ENCODE peak calls at places on chromosomes 12 and 14, in nine cellular contexts. One of them, this sample, is unnamed.

GRCh38 chr14:21668377-21668776 is 5.2 kb downstream of the OR4E1 start:
- DNase-seq in NCI-H460: no peak
- DNase-seq in kidney epithelial cell: peak; percentile 26
- DNase-seq in H7: no peak
- DNase-seq in fibroblast of the aortic adventitia: peak; percentile 2
- DNase-seq in frontal cortex: no peak
- DNase-seq in activated T-helper 2 cell treated with anti-CD3 and anti-CD28 coated beads, Interferon-gamma antibody, Interleukin-2, Interleukin-4, amounts not matched to agents 10 μg/mL and 5 μg/mL and 100 μg/mL, durations not matched to agents 14 hours and 24 hours and 36 hours: no peak
- DNase-seq in SK-N-MC: no peak
- DNase-seq in colonic mucosa: no peak
- DNase-seq in this sample: no peak

GRCh38 chr12:92949466-92949865 is 20.4 kb upstream of the EEA1 start:
- DNase-seq in NCI-H460: no peak
- DNase-seq in kidney epithelial cell: no peak
- DNase-seq in H7: no peak
- DNase-seq in fibroblast of the aortic adventitia: no peak
- DNase-seq in frontal cortex: no peak
- DNase-seq in activated T-helper 2 cell treated with anti-CD3 and anti-CD28 coated beads, Interferon-gamma antibody, Interleukin-2, Interleukin-4, amounts not matched to agents 10 μg/mL and 5 μg/mL and 100 μg/mL, durations not matched to agents 14 hours and 24 hours and 36 hours: no peak
- DNase-seq in SK-N-MC: no peak
- DNase-seq in colonic mucosa: peak; percentile 53
- DNase-seq in this sample: no peak

GRCh38 chr14:91387135-91387849 is 30.3 kb downstream of the CCDC88C start:
- DNase-seq in NCI-H460: no peak
- DNase-seq in kidney epithelial cell: peak; percentile 37
- DNase-seq in H7: peak; percentile 48
- DNase-seq in fibroblast of the aortic adventitia: peak; percentile 49
- DNase-seq in frontal cortex: no peak
- DNase-seq in activated T-helper 2 cell treated with anti-CD3 and anti-CD28 coated beads, Interferon-gamma antibody, Interleukin-2, Interleukin-4, amounts not matched to agents 10 μg/mL and 5 μg/mL and 100 μg/mL, durations not matched to agents 14 hours and 24 hours and 36 hours: no peak
- DNase-seq in SK-N-MC: no peak
- DNase-seq in colonic mucosa: no peak
- DNase-seq in this sample: no peak

GRCh38 chr12:68745376-68745903 is 536 bp upstream of the SLC35E3 start:
- DNase-seq in NCI-H460: no peak
- DNase-seq in kidney epithelial cell: no peak
- DNase-seq in H7: no peak
- DNase-seq in fibroblast of the aortic adventitia: no peak
- DNase-seq in frontal cortex: peak; percentile 16
- DNase-seq in activated T-helper 2 cell treated with anti-CD3 and anti-CD28 coated beads, Interferon-gamma antibody, Interleukin-2, Interleukin-4, amounts not matched to agents 10 μg/mL and 5 μg/mL and 100 μg/mL, durations not matched to agents 14 hours and 24 hours and 36 hours: no peak
- DNase-seq in SK-N-MC: peak; percentile 5
- DNase-seq in colonic mucosa: no peak
- DNase-seq in this sample: peak; percentile 43

GRCh38 chr12:24198070-24198469 is 248.6 kb upstream of the SOX5 start:
- DNase-seq in NCI-H460: no peak
- DNase-seq in kidney epithelial cell: no peak
- DNase-seq in H7: no peak
- DNase-seq in fibroblast of the aortic adventitia: peak; percentile 11
- DNase-seq in frontal cortex: no peak
- DNase-seq in activated T-helper 2 cell treated with anti-CD3 and anti-CD28 coated beads, Interferon-gamma antibody, Interleukin-2, Interleukin-4, amounts not matched to agents 10 μg/mL and 5 μg/mL and 100 μg/mL, durations not matched to agents 14 hours and 24 hours and 36 hours: no peak
- DNase-seq in SK-N-MC: no peak
- DNase-seq in colonic mucosa: no peak
- DNase-seq in this sample: no peak

GRCh38 chr14:50943261-50943942 is 881 bp downstream of the PYGL start:
- DNase-seq in NCI-H460: peak; percentile 48
- DNase-seq in kidney epithelial cell: no peak
- DNase-seq in H7: peak; percentile 83
- DNase-seq in fibroblast of the aortic adventitia: peak; percentile 67
- DNase-seq in frontal cortex: no peak
- DNase-seq in activated T-helper 2 cell treated with anti-CD3 and anti-CD28 coated beads, Interferon-gamma antibody, Interleukin-2, Interleukin-4, amounts not matched to agents 10 μg/mL and 5 μg/mL and 100 μg/mL, durations not matched to agents 14 hours and 24 hours and 36 hours: no peak
- DNase-seq in SK-N-MC: no peak
- DNase-seq in colonic mucosa: peak; percentile 63
- DNase-seq in this sample: no peak

GRCh38 chr12:69601962-69602685 is 8.6 kb downstream of the LRRC10 start:
- DNase-seq in NCI-H460: no peak
- DNase-seq in kidney epithelial cell: no peak
- DNase-seq in H7: no peak
- DNase-seq in fibroblast of the aortic adventitia: no peak
- DNase-seq in frontal cortex: no peak
- DNase-seq in activated T-helper 2 cell treated with anti-CD3 and anti-CD28 coated beads, Interferon-gamma antibody, Interleukin-2, Interleukin-4, amounts not matched to agents 10 μg/mL and 5 μg/mL and 100 μg/mL, durations not matched to agents 14 hours and 24 hours and 36 hours: no peak
- DNase-seq in SK-N-MC: no peak
- DNase-seq in colonic mucosa: no peak
- DNase-seq in this sample: no peak

GRCh38 chr12:131466306-131466705 is 244.6 kb upstream of the SFSWAP start:
- DNase-seq in NCI-H460: no peak
- DNase-seq in kidney epithelial cell: no peak
- DNase-seq in H7: no peak
- DNase-seq in fibroblast of the aortic adventitia: no peak
- DNase-seq in frontal cortex: no peak
- DNase-seq in activated T-helper 2 cell treated with anti-CD3 and anti-CD28 coated beads, Interferon-gamma antibody, Interleukin-2, Interleukin-4, amounts not matched to agents 10 μg/mL and 5 μg/mL and 100 μg/mL, durations not matched to agents 14 hours and 24 hours and 36 hours: no peak
- DNase-seq in SK-N-MC: no peak
- DNase-seq in colonic mucosa: no peak
- DNase-seq in this sample: no peak

GRCh38 chr14:61174395-61175386 is 106.4 kb downstream of the TMEM30B start:
- DNase-seq in NCI-H460: no peak
- DNase-seq in kidney epithelial cell: no peak
- DNase-seq in H7: peak; percentile 20
- DNase-seq in fibroblast of the aortic adventitia: peak; percentile 57
- DNase-seq in frontal cortex: no peak
- DNase-seq in activated T-helper 2 cell treated with anti-CD3 and anti-CD28 coated beads, Interferon-gamma antibody, Interleukin-2, Interleukin-4, amounts not matched to agents 10 μg/mL and 5 μg/mL and 100 μg/mL, durations not matched to agents 14 hours and 24 hours and 36 hours: no peak
- DNase-seq in SK-N-MC: peak; percentile 48
- DNase-seq in colonic mucosa: no peak
- DNase-seq in this sample: no peak

GRCh38 chr12:615620-616019 is 47.6 kb downstream of the NINJ2 start:
- DNase-seq in NCI-H460: no peak
- DNase-seq in kidney epithelial cell: no peak
- DNase-seq in H7: no peak
- DNase-seq in fibroblast of the aortic adventitia: no peak
- DNase-seq in frontal cortex: no peak
- DNase-seq in activated T-helper 2 cell treated with anti-CD3 and anti-CD28 coated beads, Interferon-gamma antibody, Interleukin-2, Interleukin-4, amounts not matched to agents 10 μg/mL and 5 μg/mL and 100 μg/mL, durations not matched to agents 14 hours and 24 hours and 36 hours: no peak
- DNase-seq in SK-N-MC: no peak
- DNase-seq in colonic mucosa: no peak
- DNase-seq in this sample: no peak

GRCh38 chr14:81062816-81063215 is 107.4 kb downstream of the TSHR start:
- DNase-seq in NCI-H460: peak; percentile 5
- DNase-seq in kidney epithelial cell: no peak
- DNase-seq in H7: peak; percentile 35
- DNase-seq in fibroblast of the aortic adventitia: peak; percentile 1
- DNase-seq in frontal cortex: no peak
- DNase-seq in activated T-helper 2 cell treated with anti-CD3 and anti-CD28 coated beads, Interferon-gamma antibody, Interleukin-2, Interleukin-4, amounts not matched to agents 10 μg/mL and 5 μg/mL and 100 μg/mL, durations not matched to agents 14 hours and 24 hours and 36 hours: no peak
- DNase-seq in SK-N-MC: no peak
- DNase-seq in colonic mucosa: no peak
- DNase-seq in this sample: no peak

GRCh38 chr14:99412122-99413061 is 68.3 kb downstream of the SETD3 start:
- DNase-seq in NCI-H460: no peak
- DNase-seq in kidney epithelial cell: peak; percentile 19
- DNase-seq in H7: peak; percentile 74
- DNase-seq in fibroblast of the aortic adventitia: no peak
- DNase-seq in frontal cortex: no peak
- DNase-seq in activated T-helper 2 cell treated with anti-CD3 and anti-CD28 coated beads, Interferon-gamma antibody, Interleukin-2, Interleukin-4, amounts not matched to agents 10 μg/mL and 5 μg/mL and 100 μg/mL, durations not matched to agents 14 hours and 24 hours and 36 hours: no peak
- DNase-seq in SK-N-MC: no peak
- DNase-seq in colonic mucosa: no peak
- DNase-seq in this sample: no peak

GRCh38 chr12:88006351-88006750 is 22.9 kb downstream of the C12orf50 start:
- DNase-seq in NCI-H460: no peak
- DNase-seq in kidney epithelial cell: no peak
- DNase-seq in H7: no peak
- DNase-seq in fibroblast of the aortic adventitia: no peak
- DNase-seq in frontal cortex: no peak
- DNase-seq in activated T-helper 2 cell treated with anti-CD3 and anti-CD28 coated beads, Interferon-gamma antibody, Interleukin-2, Interleukin-4, amounts not matched to agents 10 μg/mL and 5 μg/mL and 100 μg/mL, durations not matched to agents 14 hours and 24 hours and 36 hours: no peak
- DNase-seq in SK-N-MC: no peak
- DNase-seq in colonic mucosa: no peak
- DNase-seq in this sample: no peak

GRCh38 chr14:91415794-91416743 is 1.6 kb downstream of the CCDC88C start:
- DNase-seq in NCI-H460: no peak
- DNase-seq in kidney epithelial cell: peak; percentile 41
- DNase-seq in H7: no peak
- DNase-seq in fibroblast of the aortic adventitia: no peak
- DNase-seq in frontal cortex: no peak
- DNase-seq in activated T-helper 2 cell treated with anti-CD3 and anti-CD28 coated beads, Interferon-gamma antibody, Interleukin-2, Interleukin-4, amounts not matched to agents 10 μg/mL and 5 μg/mL and 100 μg/mL, durations not matched to agents 14 hours and 24 hours and 36 hours: peak; percentile 74
- DNase-seq in SK-N-MC: no peak
- DNase-seq in colonic mucosa: peak; percentile 54
- DNase-seq in this sample: peak; percentile 43

GRCh38 chr12:8687846-8688601 is 9.8 kb upstream of the RIMKLB start:
- DNase-seq in NCI-H460: peak; percentile 43
- DNase-seq in kidney epithelial cell: peak; percentile 82
- DNase-seq in H7: peak; percentile 69
- DNase-seq in fibroblast of the aortic adventitia: peak; percentile 95
- DNase-seq in frontal cortex: no peak
- DNase-seq in activated T-helper 2 cell treated with anti-CD3 and anti-CD28 coated beads, Interferon-gamma antibody, Interleukin-2, Interleukin-4, amounts not matched to agents 10 μg/mL and 5 μg/mL and 100 μg/mL, durations not matched to agents 14 hours and 24 hours and 36 hours: no peak
- DNase-seq in SK-N-MC: peak; percentile 96
- DNase-seq in colonic mucosa: no peak
- DNase-seq in this sample: no peak

GRCh38 chr12:88493651-88494050 is 86.6 kb downstream of the KITLG start:
- DNase-seq in NCI-H460: no peak
- DNase-seq in kidney epithelial cell: peak; percentile 25
- DNase-seq in H7: no peak
- DNase-seq in fibroblast of the aortic adventitia: peak; percentile 88
- DNase-seq in frontal cortex: no peak
- DNase-seq in activated T-helper 2 cell treated with anti-CD3 and anti-CD28 coated beads, Interferon-gamma antibody, Interleukin-2, Interleukin-4, amounts not matched to agents 10 μg/mL and 5 μg/mL and 100 μg/mL, durations not matched to agents 14 hours and 24 hours and 36 hours: no peak
- DNase-seq in SK-N-MC: no peak
- DNase-seq in colonic mucosa: no peak
- DNase-seq in this sample: no peak

GRCh38 chr12:34286934-34287333 is 264.6 kb downstream of the ALG10 start:
- DNase-seq in NCI-H460: no peak
- DNase-seq in kidney epithelial cell: no peak
- DNase-seq in H7: no peak
- DNase-seq in fibroblast of the aortic adventitia: no peak
- DNase-seq in frontal cortex: no peak
- DNase-seq in activated T-helper 2 cell treated with anti-CD3 and anti-CD28 coated beads, Interferon-gamma antibody, Interleukin-2, Interleukin-4, amounts not matched to agents 10 μg/mL and 5 μg/mL and 100 μg/mL, durations not matched to agents 14 hours and 24 hours and 36 hours: no peak
- DNase-seq in SK-N-MC: no peak
- DNase-seq in colonic mucosa: no peak
- DNase-seq in this sample: no peak

GRCh38 chr14:77128414-77128891 is 13.1 kb downstream of the ZDHHC22 start:
- DNase-seq in NCI-H460: no peak
- DNase-seq in kidney epithelial cell: peak; percentile 12
- DNase-seq in H7: no peak
- DNase-seq in fibroblast of the aortic adventitia: peak; percentile 22
- DNase-seq in frontal cortex: no peak
- DNase-seq in activated T-helper 2 cell treated with anti-CD3 and anti-CD28 coated beads, Interferon-gamma antibody, Interleukin-2, Interleukin-4, amounts not matched to agents 10 μg/mL and 5 μg/mL and 100 μg/mL, durations not matched to agents 14 hours and 24 hours and 36 hours: no peak
- DNase-seq in SK-N-MC: no peak
- DNase-seq in colonic mucosa: no peak
- DNase-seq in this sample: no peak

GRCh38 chr14:99592394-99592793 is 11.6 kb downstream of the CCDC85C start:
- DNase-seq in NCI-H460: no peak
- DNase-seq in kidney epithelial cell: no peak
- DNase-seq in H7: no peak
- DNase-seq in fibroblast of the aortic adventitia: no peak
- DNase-seq in frontal cortex: no peak
- DNase-seq in activated T-helper 2 cell treated with anti-CD3 and anti-CD28 coated beads, Interferon-gamma antibody, Interleukin-2, Interleukin-4, amounts not matched to agents 10 μg/mL and 5 μg/mL and 100 μg/mL, durations not matched to agents 14 hours and 24 hours and 36 hours: no peak
- DNase-seq in SK-N-MC: no peak
- DNase-seq in colonic mucosa: no peak
- DNase-seq in this sample: no peak

GRCh38 chr12:116919706-116920485 is 9.1 kb downstream of the FBXW8 start:
- DNase-seq in NCI-H460: no peak
- DNase-seq in kidney epithelial cell: no peak
- DNase-seq in H7: no peak
- DNase-seq in fibroblast of the aortic adventitia: no peak
- DNase-seq in frontal cortex: no peak
- DNase-seq in activated T-helper 2 cell treated with anti-CD3 and anti-CD28 coated beads, Interferon-gamma antibody, Interleukin-2, Interleukin-4, amounts not matched to agents 10 μg/mL and 5 μg/mL and 100 μg/mL, durations not matched to agents 14 hours and 24 hours and 36 hours: no peak
- DNase-seq in SK-N-MC: no peak
- DNase-seq in colonic mucosa: no peak
- DNase-seq in this sample: no peak

GRCh38 chr12:64609543-64610091 is 678 bp upstream of the RASSF3 start:
- DNase-seq in NCI-H460: no peak
- DNase-seq in kidney epithelial cell: no peak
- DNase-seq in H7: no peak
- DNase-seq in fibroblast of the aortic adventitia: peak; percentile 27
- DNase-seq in frontal cortex: no peak
- DNase-seq in activated T-helper 2 cell treated with anti-CD3 and anti-CD28 coated beads, Interferon-gamma antibody, Interleukin-2, Interleukin-4, amounts not matched to agents 10 μg/mL and 5 μg/mL and 100 μg/mL, durations not matched to agents 14 hours and 24 hours and 36 hours: no peak
- DNase-seq in SK-N-MC: no peak
- DNase-seq in colonic mucosa: no peak
- DNase-seq in this sample: no peak

GRCh38 chr12:20237091-20237490 is 131.2 kb upstream of the PDE3A start:
- DNase-seq in NCI-H460: no peak
- DNase-seq in kidney epithelial cell: no peak
- DNase-seq in H7: no peak
- DNase-seq in fibroblast of the aortic adventitia: no peak
- DNase-seq in frontal cortex: no peak
- DNase-seq in activated T-helper 2 cell treated with anti-CD3 and anti-CD28 coated beads, Interferon-gamma antibody, Interleukin-2, Interleukin-4, amounts not matched to agents 10 μg/mL and 5 μg/mL and 100 μg/mL, durations not matched to agents 14 hours and 24 hours and 36 hours: no peak
- DNase-seq in SK-N-MC: no peak
- DNase-seq in colonic mucosa: no peak
- DNase-seq in this sample: no peak

GRCh38 chr12:117019866-117020265 is 79.3 kb downstream of the TESC start:
- DNase-seq in NCI-H460: no peak
- DNase-seq in kidney epithelial cell: no peak
- DNase-seq in H7: no peak
- DNase-seq in fibroblast of the aortic adventitia: no peak
- DNase-seq in frontal cortex: no peak
- DNase-seq in activated T-helper 2 cell treated with anti-CD3 and anti-CD28 coated beads, Interferon-gamma antibody, Interleukin-2, Interleukin-4, amounts not matched to agents 10 μg/mL and 5 μg/mL and 100 μg/mL, durations not matched to agents 14 hours and 24 hours and 36 hours: no peak
- DNase-seq in SK-N-MC: no peak
- DNase-seq in colonic mucosa: no peak
- DNase-seq in this sample: no peak

GRCh38 chr14:88198441-88198840 is 124.6 kb downstream of the KCNK10 start:
- DNase-seq in NCI-H460: no peak
- DNase-seq in kidney epithelial cell: no peak
- DNase-seq in H7: no peak
- DNase-seq in fibroblast of the aortic adventitia: no peak
- DNase-seq in frontal cortex: no peak
- DNase-seq in activated T-helper 2 cell treated with anti-CD3 and anti-CD28 coated beads, Interferon-gamma antibody, Interleukin-2, Interleukin-4, amounts not matched to agents 10 μg/mL and 5 μg/mL and 100 μg/mL, durations not matched to agents 14 hours and 24 hours and 36 hours: no peak
- DNase-seq in SK-N-MC: no peak
- DNase-seq in colonic mucosa: no peak
- DNase-seq in this sample: no peak

GRCh38 chr12:5792350-5792749 is 152.7 kb downstream of the ANO2 start:
- DNase-seq in NCI-H460: no peak
- DNase-seq in kidney epithelial cell: no peak
- DNase-seq in H7: no peak
- DNase-seq in fibroblast of the aortic adventitia: no peak
- DNase-seq in frontal cortex: no peak
- DNase-seq in activated T-helper 2 cell treated with anti-CD3 and anti-CD28 coated beads, Interferon-gamma antibody, Interleukin-2, Interleukin-4, amounts not matched to agents 10 μg/mL and 5 μg/mL and 100 μg/mL, durations not matched to agents 14 hours and 24 hours and 36 hours: no peak
- DNase-seq in SK-N-MC: no peak
- DNase-seq in colonic mucosa: no peak
- DNase-seq in this sample: no peak

GRCh38 chr12:113261847-113262470 is 40.7 kb downstream of the TPCN1 start:
- DNase-seq in NCI-H460: no peak
- DNase-seq in kidney epithelial cell: no peak
- DNase-seq in H7: no peak
- DNase-seq in fibroblast of the aortic adventitia: no peak
- DNase-seq in frontal cortex: no peak
- DNase-seq in activated T-helper 2 cell treated with anti-CD3 and anti-CD28 coated beads, Interferon-gamma antibody, Interleukin-2, Interleukin-4, amounts not matched to agents 10 μg/mL and 5 μg/mL and 100 μg/mL, durations not matched to agents 14 hours and 24 hours and 36 hours: peak; percentile 38
- DNase-seq in SK-N-MC: no peak
- DNase-seq in colonic mucosa: no peak
- DNase-seq in this sample: peak; percentile 92

GRCh38 chr14:103169954-103170353 is 46.7 kb downstream of the TNFAIP2 start:
- DNase-seq in NCI-H460: no peak
- DNase-seq in kidney epithelial cell: no peak
- DNase-seq in H7: no peak
- DNase-seq in fibroblast of the aortic adventitia: no peak
- DNase-seq in frontal cortex: no peak
- DNase-seq in activated T-helper 2 cell treated with anti-CD3 and anti-CD28 coated beads, Interferon-gamma antibody, Interleukin-2, Interleukin-4, amounts not matched to agents 10 μg/mL and 5 μg/mL and 100 μg/mL, durations not matched to agents 14 hours and 24 hours and 36 hours: no peak
- DNase-seq in SK-N-MC: no peak
- DNase-seq in colonic mucosa: no peak
- DNase-seq in this sample: no peak

GRCh38 chr14:58572092-58572853 is 65.5 kb upstream of the DACT1 start:
- DNase-seq in NCI-H460: no peak
- DNase-seq in kidney epithelial cell: peak; percentile 55
- DNase-seq in H7: peak; percentile 33
- DNase-seq in fibroblast of the aortic adventitia: peak; percentile 12
- DNase-seq in frontal cortex: no peak
- DNase-seq in activated T-helper 2 cell treated with anti-CD3 and anti-CD28 coated beads, Interferon-gamma antibody, Interleukin-2, Interleukin-4, amounts not matched to agents 10 μg/mL and 5 μg/mL and 100 μg/mL, durations not matched to agents 14 hours and 24 hours and 36 hours: peak; percentile 26
- DNase-seq in SK-N-MC: no peak
- DNase-seq in colonic mucosa: no peak
- DNase-seq in this sample: no peak

GRCh38 chr12:53236443-53237111 is 4.6 kb upstream of the RARG start:
- DNase-seq in NCI-H460: no peak
- DNase-seq in kidney epithelial cell: no peak
- DNase-seq in H7: peak; percentile 11
- DNase-seq in fibroblast of the aortic adventitia: no peak
- DNase-seq in frontal cortex: no peak
- DNase-seq in activated T-helper 2 cell treated with anti-CD3 and anti-CD28 coated beads, Interferon-gamma antibody, Interleukin-2, Interleukin-4, amounts not matched to agents 10 μg/mL and 5 μg/mL and 100 μg/mL, durations not matched to agents 14 hours and 24 hours and 36 hours: no peak
- DNase-seq in SK-N-MC: no peak
- DNase-seq in colonic mucosa: no peak
- DNase-seq in this sample: no peak

GRCh38 chr12:92378682-92379479 is 233.2 kb upstream of the BTG1 start:
- DNase-seq in NCI-H460: no peak
- DNase-seq in kidney epithelial cell: no peak
- DNase-seq in H7: no peak
- DNase-seq in fibroblast of the aortic adventitia: no peak
- DNase-seq in frontal cortex: no peak
- DNase-seq in activated T-helper 2 cell treated with anti-CD3 and anti-CD28 coated beads, Interferon-gamma antibody, Interleukin-2, Interleukin-4, amounts not matched to agents 10 μg/mL and 5 μg/mL and 100 μg/mL, durations not matched to agents 14 hours and 24 hours and 36 hours: no peak
- DNase-seq in SK-N-MC: no peak
- DNase-seq in colonic mucosa: no peak
- DNase-seq in this sample: no peak

GRCh38 chr12:122081697-122082221 is 3.2 kb downstream of the MLXIP start:
- DNase-seq in NCI-H460: no peak
- DNase-seq in kidney epithelial cell: no peak
- DNase-seq in H7: no peak
- DNase-seq in fibroblast of the aortic adventitia: peak; percentile 78
- DNase-seq in frontal cortex: no peak
- DNase-seq in activated T-helper 2 cell treated with anti-CD3 and anti-CD28 coated beads, Interferon-gamma antibody, Interleukin-2, Interleukin-4, amounts not matched to agents 10 μg/mL and 5 μg/mL and 100 μg/mL, durations not matched to agents 14 hours and 24 hours and 36 hours: peak; percentile 38
- DNase-seq in SK-N-MC: no peak
- DNase-seq in colonic mucosa: peak; percentile 71
- DNase-seq in this sample: peak; percentile 86